ENCODE peak calls at places on chromosomes 1 and 21, in ten cellular contexts. Z is thoracic aorta, L is AG04450, N is keratinocyte, O is K562, Y is mucosa of descending colon, H is cardiac muscle cell, S is RWPE1, R is GM10248, D is D721Med. J is an unnamed sample.

GRCh38 chr1:206679738-206680211 is 4.9 kb upstream of the MAPKAPK2 start:
- DNase-seq in Z (no peak), L (no peak), N (no peak), O (no peak), Y (no peak), H (no peak), S (no peak), R (peak), D (no peak), J (no peak)

GRCh38 chr1:198173832-198174231 is 17.0 kb downstream of the NEK7 start:
- DNase-seq in Z (no peak), L (no peak), N (no peak), O (no peak), Y (no peak), H (no peak), S (no peak), R (no peak), D (no peak), J (no peak)

GRCh38 chr1:2961081-2961480 is 60.2 kb upstream of the ACTRT2 start:
- DNase-seq in Z (no peak), L (no peak), N (no peak), O (no peak), Y (peak), H (no peak), S (no peak), R (no peak), D (no peak), J (no peak)

GRCh38 chr1:233109121-233109520 is 158.7 kb downstream of the NTPCR start:
- DNase-seq in Z (no peak), L (no peak), N (no peak), O (no peak), Y (no peak), H (no peak), S (no peak), R (no peak), D (no peak), J (no peak)

GRCh38 chr21:44564886-44565598 is 6.4 kb upstream of the KRTAP10-3 start:
- DNase-seq in Z (no peak), L (no peak), N (no peak), O (no peak), Y (no peak), H (no peak), S (no peak), R (peak), D (no peak), J (no peak)

GRCh38 chr1:21149862-21150432 is 26.8 kb downstream of the EIF4G3 start:
- DNase-seq in Z (no peak), L (peak), N (peak), O (no peak), Y (no peak), H (peak), S (peak), R (no peak), D (no peak), J (no peak)

GRCh38 chr21:29299906-29300546 is 1.3 kb downstream of the BACH1 start:
- DNase-seq in Z (no peak), L (peak), N (peak), O (peak), Y (peak), H (peak), S (peak), R (peak), D (no peak), J (peak)

GRCh38 chr1:100989306-100990077 is 36.1 kb downstream of the DPH5 start:
- DNase-seq in Z (no peak), L (peak), N (no peak), O (no peak), Y (no peak), H (peak), S (peak), R (no peak), D (no peak), J (no peak)

GRCh38 chr1:246425895-246426294 is 81.2 kb downstream of the SMYD3 start:
- DNase-seq in Z (no peak), L (no peak), N (no peak), O (no peak), Y (no peak), H (no peak), S (no peak), R (no peak), D (no peak), J (no peak)

GRCh38 chr1:45543599-45544417 is 6.8 kb upstream of the AKR1A1 start:
- DNase-seq in Z (no peak), L (no peak), N (no peak), O (no peak), Y (peak), H (peak), S (no peak), R (peak), D (no peak), J (peak)

GRCh38 chr1:22963044-22963677 is 9.5 kb downstream of the LACTBL1 start:
- DNase-seq in Z (no peak), L (no peak), N (no peak), O (no peak), Y (no peak), H (no peak), S (no peak), R (no peak), D (no peak), J (no peak)

GRCh38 chr1:152013664-152014237 is 20.1 kb upstream of the S100A10 start:
- DNase-seq in Z (no peak), L (no peak), N (no peak), O (peak), Y (no peak), H (peak), S (no peak), R (peak), D (no peak), J (peak)

GRCh38 chr1:4052657-4053056 is 152.6 kb upstream of the C1orf174 start:
- DNase-seq in Z (no peak), L (no peak), N (no peak), O (no peak), Y (no peak), H (no peak), S (no peak), R (no peak), D (no peak), J (no peak)

GRCh38 chr1:171790318-171790717 is 8.9 kb downstream of the METTL13 start:
- DNase-seq in Z (no peak), L (no peak), N (no peak), O (no peak), Y (no peak), H (no peak), S (no peak), R (no peak), D (no peak), J (no peak)

GRCh38 chr1:176691251-176692228 is 228.6 kb downstream of the PAPPA2 start:
- DNase-seq in Z (no peak), L (peak), N (no peak), O (peak), Y (no peak), H (peak), S (peak), R (peak), D (peak), J (peak)

GRCh38 chr1:38009088-38009840 is 3.3 kb upstream of the UTP11 start:
- DNase-seq in Z (no peak), L (no peak), N (no peak), O (peak), Y (no peak), H (peak), S (no peak), R (no peak), D (no peak), J (no peak)

GRCh38 chr1:156656779-156657160 is 14.9 kb downstream of the BCAN start:
- DNase-seq in Z (no peak), L (no peak), N (no peak), O (no peak), Y (no peak), H (peak), S (no peak), R (no peak), D (no peak), J (peak)

GRCh38 chr1:116432655-116433282 is 59.7 kb downstream of the ATP1A1 start:
- DNase-seq in Z (no peak), L (no peak), N (no peak), O (no peak), Y (no peak), H (no peak), S (no peak), R (no peak), D (no peak), J (no peak)

GRCh38 chr1:93143729-93144229 is 36.4 kb downstream of the TMED5 start:
- DNase-seq in Z (no peak), L (no peak), N (no peak), O (no peak), Y (no peak), H (no peak), S (no peak), R (no peak), D (no peak), J (no peak)

GRCh38 chr1:20731057-20731991 is 1.2 kb downstream of the SH2D5 start:
- DNase-seq in Z (no peak), L (no peak), N (no peak), O (no peak), Y (no peak), H (no peak), S (peak), R (peak), D (no peak), J (no peak)

GRCh38 chr21:34639882-34640788 is 25.2 kb upstream of the RCAN1 start:
- DNase-seq in Z (no peak), L (no peak), N (no peak), O (peak), Y (no peak), H (no peak), S (no peak), R (peak), D (no peak), J (no peak)

GRCh38 chr1:179251675-179252074 is 22.2 kb upstream of the ABL2 start:
- DNase-seq in Z (no peak), L (no peak), N (no peak), O (no peak), Y (no peak), H (peak), S (peak), R (no peak), D (no peak), J (no peak)

GRCh38 chr1:177346960-177347359 is 176.2 kb downstream of the BRINP2 start:
- DNase-seq in Z (no peak), L (no peak), N (no peak), O (no peak), Y (peak), H (no peak), S (no peak), R (no peak), D (no peak), J (peak)

GRCh38 chr1:118716775-118717174 is 271.4 kb downstream of the TBX15 start:
- DNase-seq in Z (no peak), L (no peak), N (no peak), O (no peak), Y (no peak), H (peak), S (no peak), R (no peak), D (no peak), J (peak)
- TF ChIP-seq CTCF in Z (no peak), L (no peak), N (peak), O (no peak), Y (no peak), H (no peak), S (no peak), R (no peak), D (no peak), J (peak)

GRCh38 chr1:214719207-214719606 is 116.2 kb downstream of the CENPF start:
- DNase-seq in Z (no peak), L (no peak), N (no peak), O (no peak), Y (no peak), H (no peak), S (no peak), R (no peak), D (no peak), J (no peak)
- TF ChIP-seq CTCF in Z (no peak), L (peak), N (peak), O (no peak), Y (no peak), H (no peak), S (no peak), R (no peak), D (no peak), J (no peak)

GRCh38 chr1:85582687-85583354 is 2.3 kb downstream of the CCN1 start:
- DNase-seq in Z (no peak), L (no peak), N (no peak), O (no peak), Y (no peak), H (peak), S (no peak), R (no peak), D (no peak), J (no peak)
- TF ChIP-seq CTCF in Z (no peak), L (peak), N (no peak), O (no peak), Y (no peak), H (peak), S (peak), R (no peak), D (no peak), J (no peak)

GRCh38 chr21:31537872-31538576 is 121.5 kb upstream of the SOD1 start:
- DNase-seq in Z (no peak), L (no peak), N (no peak), O (no peak), Y (no peak), H (no peak), S (no peak), R (no peak), D (no peak), J (no peak)
- TF ChIP-seq CTCF in Z (no peak), L (no peak), N (no peak), O (peak), Y (no peak), H (peak), S (no peak), R (no peak), D (peak), J (no peak)

DNA sequence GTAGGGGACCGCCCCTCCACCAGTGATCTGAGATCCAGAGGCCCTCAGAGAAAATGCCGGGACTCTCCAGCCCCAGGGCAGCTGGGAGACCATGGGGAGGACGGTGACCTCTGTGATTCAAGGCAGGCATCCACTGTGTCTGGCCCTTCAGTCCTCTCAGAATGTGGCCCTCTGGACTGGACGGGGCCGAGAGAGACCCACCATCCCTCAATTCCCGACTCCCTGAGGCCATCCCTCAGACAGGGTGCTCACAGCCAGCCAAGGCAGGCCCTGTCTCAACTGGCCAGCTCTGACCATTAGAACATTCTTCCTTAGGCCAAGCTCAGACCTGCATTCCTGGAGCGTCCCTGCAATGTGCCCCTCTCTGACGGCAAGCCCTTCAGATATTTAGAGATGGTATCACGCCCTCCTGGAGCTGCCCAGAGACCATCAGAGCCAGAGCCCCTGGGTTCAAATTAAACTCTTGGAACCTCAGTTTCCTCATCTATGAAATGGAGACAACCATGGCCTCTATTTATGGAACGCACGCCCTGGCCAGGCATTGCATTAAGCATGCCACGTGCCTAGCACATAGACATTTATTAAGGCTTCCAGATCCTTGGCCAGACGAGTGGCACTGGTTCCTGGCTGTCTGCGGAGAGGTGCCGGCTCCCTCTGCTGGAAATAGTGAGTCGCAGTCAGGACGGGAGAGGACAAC is 9.6 kb upstream of the EPS8L3 start:
- DNase-seq in Z (peak), L (peak), N (peak), O (peak), Y (peak), H (peak), S (peak), R (peak), D (peak), J (peak)
- TF ChIP-seq CTCF in Z (peak), L (peak), N (peak), O (peak), Y (peak), H (peak), S (peak), R (peak), D (peak), J (peak)

GRCh38 chr1:81808760-81809159 is 8.0 kb downstream of the ADGRL2 start:
- DNase-seq in Z (no peak), L (no peak), N (no peak), O (no peak), Y (no peak), H (no peak), S (no peak), R (no peak), D (no peak), J (peak)
- TF ChIP-seq CTCF in Z (no peak), L (no peak), N (no peak), O (no peak), Y (no peak), H (no peak), S (no peak), R (no peak), D (peak), J (no peak)

GRCh38 chr1:14570514-14570913 is 28.0 kb upstream of the KAZN start:
- DNase-seq in Z (no peak), L (no peak), N (no peak), O (no peak), Y (no peak), H (peak), S (no peak), R (no peak), D (no peak), J (no peak)

GRCh38 chr1:14568716-14569115 is 29.8 kb upstream of the KAZN start:
- DNase-seq in Z (no peak), L (no peak), N (no peak), O (no peak), Y (no peak), H (no peak), S (no peak), R (no peak), D (no peak), J (no peak)

GRCh38 chr1:14565076-14565475 is 33.4 kb upstream of the KAZN start:
- DNase-seq in Z (no peak), L (no peak), N (no peak), O (no peak), Y (no peak), H (no peak), S (no peak), R (no peak), D (no peak), J (no peak)

GRCh38 chr1:14567903-14568302 is 30.6 kb upstream of the KAZN start:
- DNase-seq in Z (no peak), L (no peak), N (no peak), O (no peak), Y (no peak), H (no peak), S (no peak), R (no peak), D (no peak), J (no peak)

DNA sequence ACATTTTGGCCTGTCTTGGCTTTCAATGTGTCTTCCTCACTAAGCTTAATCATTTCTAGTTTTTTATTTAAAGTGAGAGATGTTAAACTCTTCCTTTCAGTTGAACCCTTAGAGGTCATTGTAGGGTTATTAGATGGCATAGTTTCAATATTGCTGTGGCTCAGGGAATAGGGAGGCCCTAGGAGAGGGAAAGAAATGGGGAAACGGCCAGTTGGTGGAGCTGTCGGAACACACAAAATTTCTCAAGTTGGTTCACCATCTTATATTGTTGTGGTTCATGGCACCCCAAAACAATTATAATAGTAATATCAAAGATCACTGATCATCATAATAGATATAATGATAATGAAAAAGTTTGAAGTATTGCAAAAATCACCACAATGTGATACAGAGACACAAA is 31.4 kb upstream of the KAZN start:
- DNase-seq in Z (no peak), L (no peak), N (no peak), O (no peak), Y (no peak), H (no peak), S (no peak), R (no peak), D (no peak), J (no peak)
- TF ChIP-seq CTCF in Z (no peak), L (no peak), N (peak), O (peak), Y (no peak), H (peak), S (no peak), R (no peak), D (peak), J (no peak)

GRCh38 chr1:15958788-15959187 is 17.1 kb downstream of the ZBTB17 start:
- DNase-seq in Z (no peak), L (no peak), N (no peak), O (no peak), Y (no peak), H (no peak), S (no peak), R (no peak), D (no peak), J (no peak)

GRCh38 chr1:15956150-15956549 is 19.8 kb downstream of the ZBTB17 start:
- DNase-seq in Z (no peak), L (no peak), N (no peak), O (no peak), Y (no peak), H (no peak), S (no peak), R (no peak), D (no peak), J (no peak)

GRCh38 chr1:15958111-15958510 is 17.8 kb downstream of the ZBTB17 start:
- DNase-seq in Z (no peak), L (no peak), N (no peak), O (no peak), Y (no peak), H (no peak), S (no peak), R (no peak), D (no peak), J (no peak)

GRCh38 chr1:15955552-15955951 is 20.3 kb downstream of the ZBTB17 start:
- DNase-seq in Z (no peak), L (no peak), N (no peak), O (no peak), Y (no peak), H (no peak), S (no peak), R (no peak), D (no peak), J (no peak)

GRCh38 chr1:15957221-15958090 is 18.4 kb downstream of the ZBTB17 start:
- DNase-seq in Z (no peak), L (no peak), N (no peak), O (peak), Y (no peak), H (no peak), S (no peak), R (no peak), D (no peak), J (no peak)
- TF ChIP-seq CTCF in Z (no peak), L (peak), N (no peak), O (peak), Y (no peak), H (peak), S (no peak), R (no peak), D (no peak), J (no peak)

DNA sequence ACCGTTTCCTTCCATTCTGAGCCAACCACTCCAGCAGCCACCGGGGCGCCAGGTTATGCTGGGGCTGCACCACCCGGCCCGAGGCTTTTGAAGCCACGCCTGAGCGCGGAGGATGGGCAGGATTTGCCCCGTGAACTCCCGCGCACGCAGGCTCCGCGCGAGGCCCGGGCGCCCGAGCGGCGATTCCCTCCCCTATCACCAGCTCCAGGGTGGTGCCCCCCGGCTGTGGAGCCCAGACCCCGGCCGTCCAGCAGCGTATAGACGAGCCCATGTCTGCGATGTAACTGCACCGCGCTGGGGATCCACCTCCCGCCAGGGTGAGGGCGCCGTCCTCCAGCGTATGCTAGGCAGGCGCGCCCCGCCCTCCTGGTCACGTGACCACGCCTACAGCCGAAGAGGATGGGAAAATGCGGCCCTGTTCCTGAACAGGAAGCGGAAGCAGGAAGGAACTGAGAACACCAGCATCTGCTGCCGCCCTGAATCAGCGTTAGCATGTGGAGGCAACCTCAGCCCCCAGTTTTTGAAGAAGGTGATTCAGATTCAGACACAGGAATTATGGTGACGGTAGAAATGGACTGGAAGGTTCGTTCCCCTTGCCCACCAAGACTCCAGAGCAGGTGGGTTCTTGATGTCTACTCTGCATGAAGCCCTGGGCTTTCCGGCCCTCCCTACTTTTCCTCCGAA is 46.0 kb downstream of the VPS26C start:
- DNase-seq in Z (peak), L (peak), N (peak), O (peak), Y (peak), H (peak), S (peak), R (peak), D (peak), J (peak)
- TF ChIP-seq CTCF in Z (no peak), L (peak), N (peak), O (peak), Y (no peak), H (peak), S (peak), R (peak), D (peak), J (no peak)

DNA sequence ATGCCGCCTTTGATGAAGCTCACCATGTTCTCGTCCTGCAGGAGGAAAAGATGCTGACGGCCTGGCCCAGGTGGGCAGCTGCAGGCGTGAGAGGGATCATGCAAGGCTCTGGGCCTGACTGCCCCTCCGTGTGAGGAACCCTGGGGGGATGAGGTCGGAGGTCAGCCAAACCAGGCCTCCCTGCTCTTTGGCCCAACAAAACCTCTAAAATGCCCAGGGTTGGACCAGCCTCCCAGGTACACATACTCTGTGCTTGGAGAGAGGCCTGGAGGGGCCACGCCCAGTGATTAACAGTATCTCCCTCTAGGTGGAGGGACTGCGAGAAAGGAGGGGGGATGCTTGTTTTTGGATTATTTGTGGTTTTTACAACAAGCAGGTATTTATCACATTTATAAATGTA is 21.1 kb downstream of the TTC39A start:
- DNase-seq in Z (no peak), L (no peak), N (no peak), O (peak), Y (no peak), H (no peak), S (no peak), R (no peak), D (no peak), J (no peak)
- TF ChIP-seq CTCF in Z (no peak), L (no peak), N (no peak), O (no peak), Y (no peak), H (no peak), S (no peak), R (no peak), D (no peak), J (no peak)